ENCODE peak calls at places on chromosomes 4 and X, in seven cellular contexts. J is GM12891, C is tibial nerve, M is ovary, S is Peyer's patch, K is IMR-90, D is transverse colon. A is an unnamed sample.

GRCh38 chr4:61805237-61805636 is 605.1 kb downstream of the ADGRL3 start:
- DNase-seq in C (no peak), D (no peak), K (no peak), S (no peak), J (no peak), M (no peak), A (no peak)

GRCh38 chr4:174154455-174154854 is 129.0 kb downstream of the FBXO8 start:
- DNase-seq in C (no peak), J (no peak), K (peak), D (no peak), M (peak), S (no peak), A (no peak)

GRCh38 chr4:64361399-64361740 is 47.9 kb downstream of the TECRL start:
- DNase-seq in D (no peak), M (no peak), C (no peak), J (no peak), K (no peak), S (no peak), A (no peak)

GRCh38 chr4:3638080-3638715 is 106.0 kb upstream of the LRPAP1 start:
- DNase-seq in J (no peak), M (no peak), K (no peak), S (no peak), C (no peak), D (no peak), A (no peak)

GRCh38 chrX:15815779-15816452 is 25.6 kb downstream of the ZRSR2 start:
- DNase-seq in K (peak), D (peak), C (no peak), J (peak), S (no peak), M (no peak), A (peak)

GRCh38 chr4:167964766-167965373 is 127.5 kb upstream of the ANXA10 start:
- DNase-seq in M (no peak), J (no peak), D (no peak), C (no peak), K (no peak), S (no peak), A (no peak)

GRCh38 chr4:40418430-40419230 is 83.5 kb downstream of the CHRNA9 start:
- DNase-seq in S (no peak), J (no peak), D (no peak), M (no peak), C (no peak), K (no peak), A (no peak)

GRCh38 chrX:149683966-149684730 is 27.7 kb upstream of the MAGEA11 start:
- DNase-seq in C (no peak), K (no peak), S (no peak), M (no peak), D (no peak), J (no peak), A (no peak)

GRCh38 chr4:120443111-120443510 is 376.5 kb upstream of the MAD2L1 start:
- DNase-seq in M (no peak), J (no peak), D (no peak), C (no peak), S (no peak), K (no peak), A (no peak)

GRCh38 chr4:104524591-104524990 is 29.9 kb upstream of the CXXC4 start:
- DNase-seq in D (no peak), M (no peak), C (no peak), K (peak), S (no peak), J (no peak), A (no peak)

GRCh38 chrX:3548743-3549441 is 164.6 kb downstream of the PRKX start:
- DNase-seq in K (peak), M (no peak), C (no peak), J (no peak), D (no peak), S (no peak), A (no peak)

GRCh38 chr4:182143822-182144620 is 99.2 kb upstream of the TENM3 start:
- DNase-seq in D (peak), K (peak), J (no peak), C (no peak), M (peak), S (no peak), A (no peak)

DNA sequence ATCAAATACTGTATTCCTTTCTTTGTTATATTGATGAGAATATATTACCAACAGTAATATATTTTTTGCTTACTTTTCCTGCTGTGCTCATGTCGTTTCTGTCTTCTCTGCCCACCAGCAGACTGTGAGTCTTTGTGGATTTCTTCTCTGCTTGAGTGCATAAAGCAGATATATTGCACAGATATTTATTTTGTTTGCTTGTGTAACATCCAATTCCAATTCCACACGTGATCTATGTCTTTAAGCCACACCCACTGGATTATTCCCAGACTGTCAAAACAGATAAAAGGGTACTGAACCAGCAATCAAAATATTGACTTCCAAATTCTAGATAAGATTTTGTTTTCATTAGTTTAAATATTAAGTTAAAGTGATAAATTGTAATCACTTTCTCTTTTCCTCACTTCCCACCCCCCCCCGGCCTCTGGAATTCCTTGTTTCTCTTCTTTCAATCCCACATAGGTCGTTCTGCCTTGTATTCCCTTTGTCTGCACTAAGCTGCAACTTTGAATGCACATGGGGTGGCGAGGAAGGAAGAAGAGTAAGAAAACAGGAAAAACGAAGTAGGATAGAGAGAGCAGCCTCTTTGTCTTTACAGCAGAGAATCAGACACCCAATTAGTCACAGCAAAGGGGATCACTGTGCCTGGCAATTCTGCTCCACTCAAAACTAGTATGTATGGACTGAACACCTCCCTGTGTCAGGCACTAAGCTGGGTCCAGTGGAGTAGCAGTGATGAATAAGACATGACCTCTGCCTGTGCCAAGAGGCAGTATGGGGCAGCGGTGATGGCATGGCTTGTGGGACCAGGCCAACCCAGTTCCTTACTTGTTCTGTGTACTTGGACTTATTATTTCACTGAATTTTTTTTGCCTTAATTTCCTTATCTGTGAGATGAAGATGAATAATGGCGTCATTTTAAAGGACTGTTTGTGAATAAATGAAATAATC is at the start of gene ADH1B:
- DNase-seq in K (no peak), J (no peak), C (no peak), M (no peak), D (no peak), S (no peak), A (no peak)
- TF ChIP-seq POLR2A in K (no peak), J (no peak), C (no peak), M (no peak), D (peak), S (no peak), A (no peak)

DNA sequence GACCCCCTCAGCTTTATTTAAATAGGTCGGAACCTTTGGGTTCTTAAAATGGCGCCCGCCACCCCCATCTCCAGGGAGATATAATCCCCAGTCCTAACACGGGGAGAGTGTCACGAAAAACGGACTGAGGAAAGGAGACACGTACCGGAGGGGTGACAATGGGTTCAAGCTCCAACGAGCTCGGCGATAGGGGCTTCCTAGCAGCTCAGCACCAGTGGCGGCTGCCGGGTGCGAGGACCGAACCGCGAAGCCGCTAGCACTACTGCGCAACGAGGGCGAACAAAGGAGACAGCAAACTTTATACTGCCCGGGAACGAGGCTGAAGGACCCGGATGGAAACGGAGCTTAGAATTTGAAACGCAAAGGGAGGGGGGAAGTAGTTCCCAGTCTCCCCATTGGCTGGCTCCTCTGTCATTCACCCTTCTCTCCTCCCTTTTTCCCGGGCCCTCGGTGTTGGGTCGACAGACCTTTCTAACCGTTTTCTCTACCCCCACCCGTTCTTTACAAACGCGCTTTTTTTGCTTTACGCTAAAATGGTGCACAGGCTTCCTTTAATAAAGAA is at the start of gene RBMX:
- DNase-seq in K (peak), J (peak), M (peak), S (peak), C (peak), D (peak), A (peak)
- TF ChIP-seq POLR2A in K (peak), J (peak), M (peak), S (peak), C (peak), D (peak), A (peak)

GRCh38 chr4:6986781-6987565 is 56.2 kb upstream of the TADA2B start:
- DNase-seq in C (peak), K (peak), D (peak), J (peak), M (peak), S (peak), A (peak)
- TF ChIP-seq POLR2A in C (peak), K (no peak), D (peak), J (peak), M (peak), S (peak), A (peak)

DNA sequence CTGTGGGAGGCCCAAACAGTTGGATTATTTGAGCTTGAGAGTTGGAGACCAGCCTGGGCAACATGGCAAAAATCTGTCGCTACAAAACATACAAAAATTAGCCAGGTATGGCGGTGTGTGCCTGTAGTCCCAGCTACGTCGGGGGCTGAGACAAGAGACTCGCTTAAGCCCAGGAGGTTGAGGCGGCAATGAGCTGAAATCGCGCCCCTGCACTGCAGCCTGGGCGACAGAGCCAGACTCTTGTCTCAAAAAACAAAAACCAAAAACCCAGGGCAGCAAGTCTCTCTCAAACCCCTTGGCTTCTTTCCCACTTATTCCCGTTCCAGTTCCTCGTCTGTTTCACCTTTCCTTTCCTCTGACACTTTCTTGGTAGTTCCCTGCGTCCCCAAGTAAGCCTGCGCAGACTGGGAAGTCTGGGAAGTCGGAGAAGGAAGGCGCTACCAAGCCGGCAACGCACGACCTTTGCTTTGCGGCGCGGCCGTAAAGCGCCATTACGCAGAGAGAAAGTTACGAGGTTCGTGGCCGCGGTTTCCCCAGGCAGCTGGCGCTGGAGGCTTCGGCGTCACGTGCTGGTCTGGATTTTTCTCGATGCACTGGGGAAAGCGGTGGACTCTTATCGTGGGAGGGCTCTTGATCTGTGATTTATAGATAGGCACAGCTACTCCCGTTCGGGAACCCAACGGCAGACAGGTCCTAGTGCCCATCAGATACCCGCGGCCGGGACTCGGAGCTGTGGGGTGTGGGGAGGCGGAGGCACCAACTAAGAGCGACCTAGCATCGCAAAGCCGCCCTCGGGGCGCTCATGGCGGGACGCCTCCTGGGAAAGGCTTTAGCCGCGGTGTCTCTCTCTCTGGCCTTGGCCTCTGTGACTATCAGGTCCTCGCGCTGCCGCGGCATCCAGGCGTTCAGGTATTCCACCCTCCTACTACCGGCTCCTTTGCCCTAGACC is at the start of gene NUDT9:
- DNase-seq in C (peak), D (peak), M (peak), S (peak), K (peak), J (peak), A (peak)
- TF ChIP-seq POLR2A in C (peak), D (peak), M (peak), S (peak), K (peak), J (peak), A (peak)

DNA sequence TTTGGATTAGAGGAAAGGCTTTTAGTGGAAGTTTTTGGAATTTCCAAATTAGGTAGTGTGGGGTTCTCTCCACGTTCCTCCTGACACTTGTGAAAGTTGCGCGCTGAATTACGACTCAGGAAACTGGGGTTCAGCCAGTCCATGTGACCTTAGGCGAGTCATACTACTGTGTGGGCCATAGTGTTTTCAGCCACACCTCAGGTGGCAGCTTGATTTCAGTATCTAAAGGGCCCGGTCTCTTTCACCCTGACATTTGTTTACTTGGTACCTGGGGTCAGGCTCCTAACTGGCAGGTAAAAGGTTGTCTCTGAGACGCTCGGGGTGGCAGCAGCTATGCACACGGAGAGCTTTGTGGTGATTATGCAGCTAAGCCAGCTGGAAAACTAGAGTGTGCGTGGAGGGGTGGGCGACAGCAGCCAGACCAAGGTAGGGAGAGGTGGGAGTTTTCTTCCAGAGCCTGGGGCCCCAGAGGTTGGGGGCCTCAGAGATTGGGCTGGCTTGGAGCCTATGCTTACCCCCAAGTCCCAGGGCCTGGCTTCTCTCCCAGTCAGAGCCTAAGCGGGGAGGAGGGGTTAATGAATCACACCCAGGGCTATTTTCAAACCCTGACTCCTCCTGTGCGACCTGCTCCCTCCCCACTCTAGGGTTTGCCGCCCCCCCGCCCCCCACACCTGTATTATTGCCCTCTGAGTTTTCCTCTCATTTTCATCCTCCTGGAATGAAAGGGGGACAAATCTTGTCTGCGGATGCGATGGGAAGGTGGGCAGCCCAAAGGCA is 47.2 kb downstream of the STARD8 start:
- DNase-seq in K (no peak), C (no peak), S (no peak), M (no peak), D (no peak), J (no peak), A (no peak)
- TF ChIP-seq POLR2A in K (no peak), C (no peak), S (no peak), M (no peak), D (no peak), J (no peak), A (no peak)

DNA sequence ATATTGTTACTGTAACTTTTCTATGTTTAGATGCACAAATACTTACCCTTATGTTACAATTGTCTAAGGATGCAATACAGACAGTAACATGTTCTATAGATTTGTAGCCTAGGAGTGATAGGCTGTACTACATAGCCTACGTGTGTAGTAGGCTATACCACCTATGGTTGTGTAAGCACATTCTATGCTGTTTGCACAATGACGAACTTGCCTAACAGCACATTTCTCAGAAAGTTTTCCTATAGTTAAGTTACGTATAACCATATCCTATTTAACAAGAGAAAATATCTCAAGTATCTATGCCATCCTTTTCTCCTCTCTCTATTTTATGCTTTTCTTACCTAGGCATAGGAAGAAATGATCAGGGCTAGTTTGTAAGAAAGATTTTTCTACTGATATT is 710.8 kb upstream of the HTR2C start:
- DNase-seq in M (no peak), D (no peak), S (no peak), K (no peak), J (no peak), C (no peak), A (no peak)
- TF ChIP-seq POLR2A in M (no peak), D (no peak), S (no peak), K (no peak), J (no peak), C (no peak), A (no peak)

GRCh38 chr4:139304920-139305319 is 2.6 kb upstream of the NDUFC1 start:
- DNase-seq in K (no peak), S (no peak), C (no peak), D (no peak), M (no peak), J (no peak), A (no peak)

GRCh38 chr4:139300431-139301142 is 718 bp upstream of the NAA15 start:
- DNase-seq in S (no peak), D (peak), J (no peak), C (no peak), M (no peak), K (peak), A (no peak)

GRCh38 chr4:139299536-139299935 is 1.8 kb upstream of the NAA15 start:
- DNase-seq in S (no peak), D (no peak), C (no peak), K (peak), J (no peak), M (no peak), A (no peak)

GRCh38 chr4:139301143-139301820 is at the start of gene NAA15:
- DNase-seq in K (peak), M (peak), S (peak), C (peak), D (peak), J (peak), A (peak)

DNA sequence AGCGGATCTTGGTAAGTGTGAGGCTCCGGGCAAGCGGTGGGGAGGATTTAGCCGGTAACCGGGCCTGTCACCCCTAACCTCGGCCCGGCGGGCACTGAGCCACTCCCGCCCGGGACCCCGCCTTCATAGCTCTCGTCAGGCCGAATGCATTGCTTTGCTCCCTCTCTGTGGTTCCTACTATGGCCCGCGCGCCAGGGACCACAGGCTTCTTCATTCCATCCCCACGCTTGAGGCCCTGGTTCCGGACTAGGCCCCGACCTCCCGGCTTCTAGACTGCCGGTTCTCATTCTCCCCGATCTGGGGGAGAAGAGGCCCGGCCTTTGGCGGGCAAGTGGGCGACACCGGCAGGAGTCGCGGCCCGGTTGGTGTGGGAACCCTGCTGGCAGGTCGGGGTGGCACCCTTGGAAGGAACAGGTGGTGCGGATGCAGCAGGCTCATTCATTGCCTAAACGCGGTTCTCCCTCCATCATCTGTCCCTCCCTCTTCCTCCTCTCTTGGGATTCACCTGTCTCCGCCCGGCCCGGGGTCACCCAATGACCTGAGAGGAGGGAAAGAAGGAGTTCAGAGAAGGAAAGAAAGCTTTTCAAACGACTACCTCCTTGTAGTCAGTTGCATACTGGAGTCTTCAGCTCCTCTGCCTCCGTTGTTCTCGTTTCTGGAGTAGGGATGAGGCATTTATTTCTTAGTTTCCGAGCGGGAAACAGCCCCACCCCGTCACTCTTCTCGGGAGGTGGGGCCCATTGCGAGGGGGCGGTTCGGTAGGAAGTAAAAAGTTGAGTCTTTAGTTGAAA is at the start of gene NDUFC1:
- DNase-seq in K (peak), C (no peak), J (peak), S (peak), M (peak), D (peak), A (peak)
- TF ChIP-seq POLR2A in K (peak), C (no peak), J (no peak), S (no peak), M (no peak), D (peak), A (no peak)

GRCh38 chrX:71365356-71365875 is 741 bp upstream of the TAF1 start:
- DNase-seq in J (no peak), K (no peak), D (no peak), S (no peak), M (no peak), C (no peak), A (no peak)

GRCh38 chrX:71367396-71367795 is 1.2 kb downstream of the TAF1 start:
- DNase-seq in D (no peak), J (no peak), C (no peak), K (no peak), M (no peak), S (no peak), A (no peak)

GRCh38 chrX:71366674-71367256 is 608 bp downstream of the TAF1 start:
- DNase-seq in C (no peak), D (peak), J (no peak), K (peak), S (no peak), M (no peak), A (peak)

GRCh38 chrX:71364221-71364620 is 1.9 kb upstream of the TAF1 start:
- DNase-seq in C (no peak), J (no peak), M (no peak), D (no peak), S (no peak), K (no peak), A (no peak)

GRCh38 chrX:71365876-71366673 is at the start of gene TAF1:
- DNase-seq in D (peak), M (peak), J (peak), K (peak), C (peak), S (peak), A (peak)
- TF ChIP-seq POLR2A in D (peak), M (no peak), J (no peak), K (peak), C (no peak), S (no peak), A (peak)

A was measured in heart left ventricle.